ENCODE peak calls at places on chromosomes 5 and 9, in nine cellular contexts. One of them, this sample, is unnamed. For H3K36me3, the result is how much of the 10 kb centered on the place peaks cover.

GRCh38 chr9:85114799-85115198 is 445.3 kb downstream of the NTRK2 start:
- DNase-seq in stomach: no peak
- DNase-seq in sigmoid colon: no peak
- DNase-seq in body of pancreas: no peak
- DNase-seq in breast epithelium: no peak
- DNase-seq in PC-3: no peak
- DNase-seq in right lobe of liver: no peak
- DNase-seq in uterus: no peak
- DNase-seq in lower lobe of right lung: no peak
- DNase-seq in this sample: peak

GRCh38 chr9:120868676-120869359 is 8.2 kb downstream of the PHF19 start:
- DNase-seq in body of pancreas: peak
- DNase-seq in lower lobe of right lung: peak
- DNase-seq in right lobe of liver: peak
- DNase-seq in uterus: peak
- DNase-seq in breast epithelium: peak
- DNase-seq in PC-3: peak
- DNase-seq in sigmoid colon: peak
- DNase-seq in stomach: peak
- DNase-seq in this sample: peak

GRCh38 chr9:38067892-38068615 is 973 bp downstream of the SHB start:
- DNase-seq in sigmoid colon: peak
- DNase-seq in lower lobe of right lung: peak
- DNase-seq in stomach: no peak
- DNase-seq in PC-3: no peak
- DNase-seq in body of pancreas: peak
- DNase-seq in uterus: peak
- DNase-seq in breast epithelium: no peak
- DNase-seq in right lobe of liver: no peak
- DNase-seq in this sample: no peak

GRCh38 chr9:131891578-131891977 is 151.7 kb upstream of the RAPGEF1 start:
- DNase-seq in PC-3: no peak
- DNase-seq in right lobe of liver: no peak
- DNase-seq in uterus: no peak
- DNase-seq in stomach: no peak
- DNase-seq in breast epithelium: no peak
- DNase-seq in body of pancreas: no peak
- DNase-seq in sigmoid colon: no peak
- DNase-seq in lower lobe of right lung: no peak
- DNase-seq in this sample: no peak

GRCh38 chr5:72412283-72413055 is 92.3 kb downstream of the PTCD2 start:
- DNase-seq in body of pancreas: no peak
- DNase-seq in uterus: no peak
- DNase-seq in sigmoid colon: no peak
- DNase-seq in stomach: no peak
- DNase-seq in PC-3: peak
- DNase-seq in right lobe of liver: no peak
- DNase-seq in breast epithelium: no peak
- DNase-seq in lower lobe of right lung: no peak
- DNase-seq in this sample: no peak

GRCh38 chr9:89318123-89319014 is at the start of gene SECISBP2:
- DNase-seq in right lobe of liver: peak
- DNase-seq in PC-3: peak
- DNase-seq in sigmoid colon: peak
- DNase-seq in body of pancreas: peak
- DNase-seq in breast epithelium: peak
- DNase-seq in lower lobe of right lung: peak
- DNase-seq in uterus: peak
- DNase-seq in stomach: peak
- DNase-seq in this sample: peak

GRCh38 chr9:2134391-2134790 is 119.2 kb downstream of the SMARCA2 start:
- DNase-seq in breast epithelium: no peak
- DNase-seq in uterus: no peak
- DNase-seq in stomach: no peak
- DNase-seq in body of pancreas: no peak
- DNase-seq in PC-3: no peak
- DNase-seq in lower lobe of right lung: no peak
- DNase-seq in right lobe of liver: no peak
- DNase-seq in sigmoid colon: no peak
- DNase-seq in this sample: no peak

GRCh38 chr5:43602456-43602817 is 543 bp upstream of the NNT start:
- DNase-seq in right lobe of liver: no peak
- DNase-seq in sigmoid colon: peak
- DNase-seq in PC-3: peak
- DNase-seq in breast epithelium: peak
- DNase-seq in lower lobe of right lung: no peak
- DNase-seq in stomach: peak
- DNase-seq in body of pancreas: peak
- DNase-seq in uterus: peak
- DNase-seq in this sample: no peak

GRCh38 chr5:16392718-16393117 is 72.9 kb downstream of the ZNF622 start:
- DNase-seq in breast epithelium: no peak
- DNase-seq in lower lobe of right lung: no peak
- DNase-seq in body of pancreas: no peak
- DNase-seq in right lobe of liver: no peak
- DNase-seq in uterus: no peak
- DNase-seq in PC-3: peak
- DNase-seq in sigmoid colon: no peak
- DNase-seq in stomach: no peak
- DNase-seq in this sample: no peak

GRCh38 chr5:170571331-170571731 is 67.5 kb downstream of the KCNIP1 start:
- DNase-seq in stomach: no peak
- DNase-seq in breast epithelium: no peak
- DNase-seq in uterus: no peak
- DNase-seq in body of pancreas: no peak
- DNase-seq in lower lobe of right lung: no peak
- DNase-seq in sigmoid colon: no peak
- DNase-seq in right lobe of liver: no peak
- DNase-seq in PC-3: peak
- DNase-seq in this sample: no peak

GRCh38 chr5:99077254-99077640 is 148.4 kb upstream of the CHD1 start:
- DNase-seq in right lobe of liver: no peak
- DNase-seq in lower lobe of right lung: no peak
- DNase-seq in PC-3: no peak
- DNase-seq in breast epithelium: no peak
- DNase-seq in sigmoid colon: no peak
- DNase-seq in stomach: no peak
- DNase-seq in body of pancreas: no peak
- DNase-seq in uterus: no peak
- DNase-seq in this sample: no peak

GRCh38 chr9:21077842-21078241 is at the start of gene IFNB1:
- DNase-seq in body of pancreas: no peak
- DNase-seq in sigmoid colon: no peak
- DNase-seq in right lobe of liver: no peak
- DNase-seq in breast epithelium: no peak
- DNase-seq in lower lobe of right lung: no peak
- DNase-seq in uterus: no peak
- DNase-seq in PC-3: no peak
- DNase-seq in stomach: no peak
- DNase-seq in this sample: no peak

GRCh38 chr9:72473474-72474241 is 47.8 kb upstream of the TMC1 start:
- DNase-seq in lower lobe of right lung: no peak
- DNase-seq in stomach: no peak
- DNase-seq in sigmoid colon: no peak
- DNase-seq in breast epithelium: no peak
- DNase-seq in PC-3: peak
- DNase-seq in uterus: no peak
- DNase-seq in right lobe of liver: no peak
- DNase-seq in body of pancreas: no peak
- DNase-seq in this sample: peak

GRCh38 chr5:138275895-138276294 is 1.5 kb upstream of the GFRA3 start:
- DNase-seq in body of pancreas: no peak
- DNase-seq in lower lobe of right lung: no peak
- DNase-seq in right lobe of liver: no peak
- DNase-seq in uterus: no peak
- DNase-seq in PC-3: no peak
- DNase-seq in sigmoid colon: no peak
- DNase-seq in breast epithelium: no peak
- DNase-seq in stomach: no peak
- DNase-seq in this sample: no peak

GRCh38 chr5:59312223-59312622 is 581.3 kb downstream of the PDE4D start:
- DNase-seq in body of pancreas: no peak
- DNase-seq in PC-3: no peak
- DNase-seq in lower lobe of right lung: no peak
- DNase-seq in right lobe of liver: no peak
- DNase-seq in sigmoid colon: no peak
- DNase-seq in uterus: no peak
- DNase-seq in breast epithelium: no peak
- DNase-seq in stomach: no peak
- DNase-seq in this sample: no peak

GRCh38 chr5:14269395-14269794 is 126.3 kb downstream of the TRIO start:
- DNase-seq in stomach: no peak
- DNase-seq in sigmoid colon: no peak
- DNase-seq in breast epithelium: no peak
- DNase-seq in uterus: no peak
- DNase-seq in lower lobe of right lung: no peak
- DNase-seq in body of pancreas: no peak
- DNase-seq in PC-3: peak
- DNase-seq in right lobe of liver: no peak
- DNase-seq in this sample: no peak

GRCh38 chr5:6743161-6743560 is 29.9 kb downstream of the TENT4A start:
- DNase-seq in body of pancreas: no peak
- DNase-seq in uterus: no peak
- DNase-seq in stomach: no peak
- DNase-seq in right lobe of liver: no peak
- DNase-seq in lower lobe of right lung: no peak
- DNase-seq in breast epithelium: no peak
- DNase-seq in sigmoid colon: peak
- DNase-seq in PC-3: no peak
- DNase-seq in this sample: no peak

GRCh38 chr5:158384535-158385421 is 525.8 kb upstream of the CLINT1 start:
- DNase-seq in lower lobe of right lung: no peak
- DNase-seq in sigmoid colon: peak
- DNase-seq in right lobe of liver: no peak
- DNase-seq in body of pancreas: no peak
- DNase-seq in stomach: no peak
- DNase-seq in breast epithelium: no peak
- DNase-seq in PC-3: peak
- DNase-seq in uterus: no peak
- DNase-seq in this sample: no peak

GRCh38 chr9:35481347-35481975 is 8.4 kb upstream of the RUSC2 start:
- DNase-seq in uterus: no peak
- DNase-seq in stomach: peak
- DNase-seq in PC-3: peak
- DNase-seq in lower lobe of right lung: no peak
- DNase-seq in right lobe of liver: peak
- DNase-seq in sigmoid colon: peak
- DNase-seq in breast epithelium: peak
- DNase-seq in body of pancreas: peak
- DNase-seq in this sample: no peak

DNA sequence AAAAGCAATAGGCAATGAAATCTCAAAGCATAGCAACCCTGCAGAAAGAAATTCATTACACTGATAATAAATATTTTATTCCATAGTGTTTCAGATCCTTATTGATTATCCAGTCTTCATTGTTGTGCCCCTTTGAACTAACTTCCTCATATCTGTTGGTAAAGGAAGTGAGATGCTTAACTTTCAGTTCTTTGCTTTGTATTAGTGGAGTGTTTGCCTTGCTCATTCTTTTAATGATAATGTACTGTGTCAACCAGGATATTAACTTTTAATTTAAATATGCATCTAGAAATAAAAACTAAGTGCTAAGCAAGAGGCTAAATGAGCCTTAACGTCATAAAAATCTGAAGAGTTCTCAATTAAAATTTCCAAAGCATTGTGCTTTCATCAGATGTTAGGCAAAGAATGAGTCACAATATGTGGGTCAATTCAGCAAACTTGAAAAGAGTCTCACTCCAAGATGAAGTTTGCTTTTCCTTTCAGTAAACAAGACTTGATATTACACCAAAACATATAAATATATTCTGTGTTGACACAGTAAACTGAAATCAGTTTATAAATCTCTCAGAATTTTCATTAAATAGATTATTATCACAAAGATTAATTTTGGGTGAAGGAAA is 105.9 kb downstream of the GIN1 start:
- DNase-seq in lower lobe of right lung: no peak
- DNase-seq in body of pancreas: no peak
- DNase-seq in sigmoid colon: no peak
- DNase-seq in breast epithelium: no peak
- DNase-seq in stomach: no peak
- DNase-seq in uterus: no peak
- DNase-seq in right lobe of liver: no peak
- DNase-seq in PC-3: peak
- DNase-seq in this sample: no peak
- H3K36me3 ChIP-seq in lower lobe of right lung: under half
- H3K36me3 ChIP-seq in body of pancreas: under half
- H3K36me3 ChIP-seq in sigmoid colon: half or more
- H3K36me3 ChIP-seq in breast epithelium: under half
- H3K36me3 ChIP-seq in stomach: under half
- H3K36me3 ChIP-seq in uterus: under half
- H3K36me3 ChIP-seq in right lobe of liver: under half
- H3K36me3 ChIP-seq in PC-3: under half
- H3K36me3 ChIP-seq in this sample: under half

GRCh38 chr9:122837266-122837850 is 9.0 kb upstream of the PDCL start:
- DNase-seq in right lobe of liver: no peak
- DNase-seq in body of pancreas: no peak
- DNase-seq in uterus: no peak
- DNase-seq in lower lobe of right lung: no peak
- DNase-seq in breast epithelium: no peak
- DNase-seq in stomach: no peak
- DNase-seq in PC-3: no peak
- DNase-seq in sigmoid colon: no peak
- DNase-seq in this sample: no peak

GRCh38 chr9:122832194-122832593 is 3.8 kb upstream of the PDCL start:
- DNase-seq in PC-3: no peak
- DNase-seq in uterus: no peak
- DNase-seq in breast epithelium: no peak
- DNase-seq in right lobe of liver: no peak
- DNase-seq in lower lobe of right lung: no peak
- DNase-seq in sigmoid colon: no peak
- DNase-seq in body of pancreas: no peak
- DNase-seq in stomach: no peak
- DNase-seq in this sample: no peak

GRCh38 chr9:122835313-122835731 is 6.9 kb upstream of the PDCL start:
- DNase-seq in PC-3: no peak
- DNase-seq in stomach: no peak
- DNase-seq in right lobe of liver: no peak
- DNase-seq in body of pancreas: no peak
- DNase-seq in breast epithelium: no peak
- DNase-seq in sigmoid colon: no peak
- DNase-seq in uterus: no peak
- DNase-seq in lower lobe of right lung: no peak
- DNase-seq in this sample: no peak
- TF ChIP-seq CTCF in PC-3: no peak
- TF ChIP-seq CTCF in stomach: no peak
- TF ChIP-seq CTCF in right lobe of liver: no peak
- TF ChIP-seq CTCF in body of pancreas: no peak
- TF ChIP-seq CTCF in breast epithelium: no peak
- TF ChIP-seq CTCF in sigmoid colon: no peak
- TF ChIP-seq CTCF in uterus: no peak
- TF ChIP-seq CTCF in lower lobe of right lung: no peak
- TF ChIP-seq CTCF in this sample: peak

GRCh38 chr5:172344855-172345254 is 61.3 kb upstream of the UBTD2 start:
- DNase-seq in sigmoid colon: no peak
- DNase-seq in breast epithelium: no peak
- DNase-seq in right lobe of liver: no peak
- DNase-seq in PC-3: no peak
- DNase-seq in uterus: no peak
- DNase-seq in body of pancreas: no peak
- DNase-seq in lower lobe of right lung: no peak
- DNase-seq in stomach: no peak
- DNase-seq in this sample: no peak
- H3K36me3 ChIP-seq in sigmoid colon: half or more
- H3K36me3 ChIP-seq in breast epithelium: under half
- H3K36me3 ChIP-seq in right lobe of liver: under half
- H3K36me3 ChIP-seq in PC-3: under half
- H3K36me3 ChIP-seq in uterus: under half
- H3K36me3 ChIP-seq in body of pancreas: under half
- H3K36me3 ChIP-seq in lower lobe of right lung: half or more
- H3K36me3 ChIP-seq in stomach: half or more
- H3K36me3 ChIP-seq in this sample: under half

GRCh38 chr5:112917453-112918005 is 4.5 kb downstream of the REEP5 start:
- DNase-seq in PC-3: peak
- DNase-seq in uterus: no peak
- DNase-seq in body of pancreas: no peak
- DNase-seq in breast epithelium: no peak
- DNase-seq in stomach: no peak
- DNase-seq in right lobe of liver: no peak
- DNase-seq in lower lobe of right lung: no peak
- DNase-seq in sigmoid colon: no peak
- DNase-seq in this sample: no peak
- TF ChIP-seq CTCF in PC-3: peak
- TF ChIP-seq CTCF in uterus: no peak
- TF ChIP-seq CTCF in body of pancreas: no peak
- TF ChIP-seq CTCF in breast epithelium: no peak
- TF ChIP-seq CTCF in stomach: no peak
- TF ChIP-seq CTCF in right lobe of liver: no peak
- TF ChIP-seq CTCF in lower lobe of right lung: no peak
- TF ChIP-seq CTCF in sigmoid colon: no peak
- TF ChIP-seq CTCF in this sample: peak

This sample was measured in GM06990.